ENCODE peak calls at places on chromosomes 12 and 14, in four cellular contexts. K is GM12878, J is HepG2, W is K562. T is an unnamed sample.

GRCh38 chr12:218221-218620 is 4.3 kb upstream of the SLC6A12 start:
- DNase-seq in J (no peak), W (no peak), K (no peak), T (no peak)

GRCh38 chr12:1744932-1745331 is 54.1 kb downstream of the ADIPOR2 start:
- DNase-seq in W (no peak), K (no peak), J (peak), T (no peak)

GRCh38 chr12:32039341-32039740 is 67.3 kb upstream of the BICD1 start:
- DNase-seq in K (no peak), W (peak), J (no peak), T (no peak)

GRCh38 chr14:101062065-101062450 is 158.5 kb upstream of the RTL1 start:
- DNase-seq in K (no peak), W (no peak), J (no peak), T (no peak)

GRCh38 chr12:58576965-58577364 is 343.3 kb downstream of the LRIG3 start:
- DNase-seq in J (no peak), W (no peak), K (no peak), T (no peak)

GRCh38 chr14:53955671-53956426 is 776 bp downstream of the BMP4 start:
- DNase-seq in K (no peak), J (peak), W (no peak), T (no peak)

GRCh38 chr12:6631549-6631961 is 4.2 kb downstream of the LPAR5 start:
- DNase-seq in W (no peak), K (no peak), J (no peak), T (no peak)

GRCh38 chr12:69519871-69520270 is 49.7 kb downstream of the FRS2 start:
- DNase-seq in J (no peak), W (no peak), K (no peak), T (no peak)

GRCh38 chr14:69335421-69335820 is 62.7 kb downstream of the ERH start:
- DNase-seq in J (no peak), W (no peak), K (no peak), T (no peak)

GRCh38 chr12:69999561-69999960 is 174.5 kb downstream of the MYRFL start:
- DNase-seq in K (no peak), W (no peak), J (no peak), T (no peak)

GRCh38 chr14:99863059-99863458 is 69.8 kb downstream of the EML1 start:
- DNase-seq in K (no peak), J (no peak), W (no peak), T (no peak)

GRCh38 chr12:122871851-122872785 is 23.8 kb downstream of the VPS37B start:
- DNase-seq in W (no peak), K (peak), J (no peak), T (peak)

GRCh38 chr14:74793506-74794155 is 30.5 kb downstream of the YLPM1 start:
- DNase-seq in K (no peak), W (peak), J (no peak), T (peak)

GRCh38 chr12:54662028-54662427 is 13.9 kb upstream of the DCD start:
- DNase-seq in W (no peak), J (no peak), K (no peak), T (no peak)

GRCh38 chr12:54658306-54659264 is 10.4 kb upstream of the DCD start:
- DNase-seq in K (no peak), J (peak), W (peak), T (peak)

GRCh38 chr12:54663603-54664002 is 15.4 kb upstream of the DCD start:
- DNase-seq in J (no peak), W (no peak), K (no peak), T (no peak)

GRCh38 chr12:54661048-54661447 is 12.9 kb upstream of the DCD start:
- DNase-seq in W (no peak), K (no peak), J (no peak), T (no peak)

GRCh38 chr12:54660320-54660962 is 12.3 kb upstream of the DCD start:
- DNase-seq in J (no peak), K (no peak), W (no peak), T (no peak)
- TF ChIP-seq RAD21 in J (no peak), K (no peak), W (no peak), T (no peak)

GRCh38 chr12:111602348-111602747 is 3.2 kb upstream of the ATXN2 start:
- DNase-seq in K (no peak), W (no peak), J (no peak), T (no peak)

GRCh38 chr12:111606651-111607232 is 7.6 kb upstream of the ATXN2 start:
- DNase-seq in W (no peak), K (no peak), J (no peak), T (no peak)

GRCh38 chr12:111605931-111606625 is 7.0 kb upstream of the ATXN2 start:
- DNase-seq in J (no peak), K (no peak), W (no peak), T (no peak)

DNA sequence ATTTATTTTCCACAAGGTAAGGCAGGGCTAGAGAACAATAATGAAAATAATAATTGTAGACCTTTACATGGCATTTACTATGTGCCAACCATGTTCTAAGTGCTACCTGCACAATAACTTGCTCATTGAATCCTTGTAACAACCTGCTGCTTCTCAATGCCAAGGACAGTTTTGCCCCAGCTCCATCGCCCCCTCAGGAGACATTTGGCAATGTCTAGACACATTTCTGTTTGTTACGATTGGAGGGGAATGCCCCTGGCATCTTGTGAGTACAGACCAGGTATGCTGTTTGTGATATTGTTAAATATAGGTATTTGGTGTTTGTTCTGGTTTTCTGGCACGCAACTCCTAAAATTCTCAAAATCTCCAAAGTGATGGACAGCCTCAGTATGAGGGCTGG is 8.1 kb upstream of the ATXN2 start:
- DNase-seq in J (no peak), K (no peak), W (no peak), T (no peak)
- TF ChIP-seq BHLHE40 in J (no peak), K (no peak), W (no peak), T (no peak)

DNA sequence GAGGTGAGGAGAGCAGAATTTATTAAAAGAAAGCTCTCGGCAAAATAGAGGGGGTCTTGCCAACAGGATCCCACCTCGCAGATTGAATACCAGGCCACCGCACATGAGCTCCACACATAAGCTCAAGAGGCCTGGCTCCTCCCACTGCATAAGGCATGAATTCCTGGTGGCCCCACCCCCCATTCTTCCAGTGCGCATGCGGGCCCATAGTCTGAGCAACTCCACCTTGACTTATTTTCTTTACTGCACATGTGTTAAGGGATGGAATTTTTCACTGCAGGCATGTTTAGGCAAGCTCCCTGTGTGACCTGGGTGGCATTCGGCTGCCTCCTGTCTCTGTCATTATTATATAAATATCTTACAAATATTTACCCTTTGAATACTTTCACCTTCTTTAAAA is 412.5 kb downstream of the RMST start:
- DNase-seq in K (no peak), J (no peak), W (no peak), T (no peak)
- TF ChIP-seq REST in K (no peak), J (no peak), W (no peak), T (no peak)

DNA sequence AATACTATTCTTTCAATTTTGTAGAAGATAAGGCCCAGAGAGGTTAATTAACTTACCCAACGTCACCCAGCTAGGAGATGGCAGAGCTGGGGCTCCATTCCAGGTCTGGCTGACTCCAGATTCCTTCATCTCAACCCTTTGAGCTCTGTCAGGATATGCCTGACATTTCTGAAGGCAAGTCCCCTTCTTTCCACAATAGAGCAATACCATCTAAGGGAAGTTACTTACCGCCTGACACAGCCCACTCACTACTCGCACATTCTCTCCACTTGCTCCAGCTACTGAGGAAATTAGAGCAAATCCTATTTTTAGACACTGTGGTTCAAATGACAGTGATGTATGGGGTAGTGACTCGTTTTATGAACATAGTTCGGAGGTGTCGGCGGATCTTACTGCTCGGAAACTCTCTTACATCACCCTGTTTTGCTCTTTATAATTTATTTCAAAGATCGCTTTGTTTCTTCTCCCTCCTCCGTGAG is 2.1 kb upstream of the WSCD2 start:
- DNase-seq in K (no peak), W (no peak), J (no peak), T (no peak)
- TF ChIP-seq RAD21 in K (no peak), W (no peak), J (no peak), T (no peak)

GRCh38 chr12:8644345-8645248 is 18.0 kb downstream of the MFAP5 start:
- DNase-seq in K (peak), W (no peak), J (no peak), T (no peak)
- TF ChIP-seq BHLHE40 in K (peak), W (no peak), J (no peak), T (no peak)

DNA sequence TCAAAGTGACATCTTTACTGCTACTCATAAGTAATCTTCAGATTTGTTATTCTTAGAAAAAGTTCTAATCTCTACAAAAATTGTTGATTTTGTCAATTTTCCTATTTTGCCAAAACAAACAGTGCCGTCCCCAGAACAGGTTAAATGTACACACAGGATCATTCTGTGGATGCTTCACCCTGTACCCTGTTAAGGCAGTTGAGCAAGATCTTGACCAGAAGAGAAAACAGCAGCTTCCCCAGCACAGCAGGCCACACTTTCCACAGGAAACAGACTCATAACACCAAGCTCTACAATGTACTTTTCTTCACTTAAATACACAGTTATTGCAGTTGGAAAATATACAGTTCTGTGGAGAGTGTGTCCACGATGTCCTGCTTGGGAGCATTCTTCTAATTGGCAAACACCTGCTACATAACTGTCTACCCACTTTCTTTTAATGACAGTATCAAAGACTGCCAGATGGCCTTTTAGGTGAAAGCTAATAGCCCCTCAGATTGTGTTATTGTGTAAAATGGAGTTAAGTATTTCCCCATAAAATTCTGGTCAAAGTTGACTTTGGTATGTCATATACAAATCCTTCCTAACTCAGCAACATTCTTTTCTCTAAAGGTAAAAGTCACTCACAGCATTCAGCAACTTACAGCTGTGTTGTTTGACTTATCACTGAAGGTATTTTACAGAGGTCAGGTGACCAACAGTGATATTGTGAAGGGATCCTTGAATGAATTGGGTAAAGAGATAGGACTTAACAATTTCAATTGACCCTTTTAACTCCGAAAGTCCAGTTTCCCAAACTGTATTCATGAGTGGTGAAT is 77.0 kb downstream of the SEC23A start:
- DNase-seq in J (peak), K (no peak), W (no peak), T (no peak)
- TF ChIP-seq REST in J (no peak), K (no peak), W (no peak), T (no peak)

GRCh38 chr12:57450057-57450456 is 5.0 kb upstream of the INHBE start:
- DNase-seq in K (no peak), W (no peak), J (no peak), T (no peak)
- TF ChIP-seq RAD21 in K (no peak), W (no peak), J (no peak), T (no peak)

GRCh38 chr14:35383569-35384385 is 20.8 kb downstream of the NFKBIA start:
- DNase-seq in K (no peak), J (no peak), W (no peak), T (no peak)
- TF ChIP-seq BHLHE40 in K (no peak), J (no peak), W (no peak), T (no peak)

GRCh38 chr12:124695861-124696260 is 128.4 kb upstream of the NCOR2 start:
- DNase-seq in K (no peak), J (no peak), W (no peak), T (no peak)
- TF ChIP-seq REST in K (peak), J (peak), W (peak), T (peak)

GRCh38 chr12:20300457-20300856 is 67.9 kb upstream of the PDE3A start:
- DNase-seq in J (no peak), W (no peak), K (no peak), T (no peak)

GRCh38 chr12:20309504-20310148 is 58.7 kb upstream of the PDE3A start:
- DNase-seq in K (no peak), J (no peak), W (no peak), T (no peak)

GRCh38 chr12:20305470-20305869 is 62.9 kb upstream of the PDE3A start:
- DNase-seq in J (no peak), W (no peak), K (no peak), T (no peak)
- TF ChIP-seq RAD21 in J (no peak), W (no peak), K (no peak), T (no peak)

T was measured in A549.